ENCODE peak calls at places on chromosomes 6 and 20, in eight cellular contexts. Z is activated gamma-delta T cell treated with anti-CD3 and anti-CD28 coated beads, Interleukin-2, amount 50 U/mL, for 16 hours; M is AG09309; O is GM12892; I is ACHN; S is activated effector memory CD4-positive, alpha-beta T cell treated with anti-CD3 and anti-CD28 coated beads, Interleukin-2, amount 50 U/mL, for 16 hours; X is NAMALWA; G is T47D. U is an unnamed sample.
A peak's percentile ranks its signal among the peaks of the same experiment; 100 is the strongest.

GRCh38 chr20:38633577-38634093 is 32.0 kb downstream of the ARHGAP40 start:
- DNase-seq in Z (peak; percentile 35), M (no peak), O (peak; percentile 72), I (peak; percentile 61), S (peak; percentile 82), X (peak; percentile 83), G (peak; percentile 72), U (peak; percentile 82)

GRCh38 chr6:75351570-75351969 is 67.0 kb upstream of the TMEM30A start:
- DNase-seq in Z (no peak), M (no peak), O (no peak), I (no peak), S (no peak), X (no peak), G (no peak), U (no peak)

GRCh38 chr6:127554435-127555006 is 22.5 kb upstream of the C6orf58 start:
- DNase-seq in Z (no peak), M (no peak), O (no peak), I (peak; percentile 63), S (no peak), X (peak; percentile 61), G (peak; percentile 16), U (no peak)

GRCh38 chr20:8131598-8132014 is 460 bp upstream of the PLCB1 start:
- DNase-seq in Z (no peak), M (no peak), O (no peak), I (no peak), S (no peak), X (no peak), G (no peak), U (no peak)

GRCh38 chr20:37185681-37186080 is 6.3 kb upstream of the MROH8 start:
- DNase-seq in Z (no peak), M (no peak), O (no peak), I (no peak), S (no peak), X (no peak), G (no peak), U (no peak)

GRCh38 chr6:75752365-75752764 is 3.3 kb downstream of the MYO6 start:
- DNase-seq in Z (no peak), M (no peak), O (no peak), I (peak; percentile 46), S (no peak), X (no peak), G (no peak), U (no peak)

GRCh38 chr6:5086294-5086890 is 1.3 kb downstream of the PPP1R3G start:
- DNase-seq in Z (no peak), M (no peak), O (no peak), I (no peak), S (no peak), X (no peak), G (no peak), U (no peak)

GRCh38 chr6:6230286-6230685 is 90.2 kb downstream of the F13A1 start:
- DNase-seq in Z (no peak), M (no peak), O (no peak), I (no peak), S (no peak), X (peak; percentile 26), G (no peak), U (no peak)

GRCh38 chr20:41087777-41088176 is 49.6 kb upstream of the PLCG1 start:
- DNase-seq in Z (no peak), M (no peak), O (no peak), I (no peak), S (no peak), X (no peak), G (no peak), U (no peak)

GRCh38 chr20:6575912-6576391 is 191.5 kb upstream of the BMP2 start:
- DNase-seq in Z (no peak), M (no peak), O (no peak), I (no peak), S (no peak), X (no peak), G (no peak), U (no peak)

GRCh38 chr6:23145801-23146200 is 576.4 kb downstream of the HDGFL1 start:
- DNase-seq in Z (no peak), M (peak; percentile 57), O (no peak), I (no peak), S (no peak), X (no peak), G (no peak), U (no peak)

U was measured in neural crest cell.